ENCODE peak calls at places on chromosome 6, in ten cellular contexts. U is GM13977; R is RWPE1; Q is activated effector memory CD4-positive, alpha-beta T cell treated with anti-CD3 and anti-CD28 coated beads, Interleukin-2, amount 50 U/mL, for 16 hours; G is EL; D is neural crest cell; F is stimulated activated CD4-positive, alpha-beta T cell treated with anti-CD3 and anti-CD28 coated beads, Interleukin-12 subunit alpha, Interleukin-12 subunit beta, amount 100 ng/mL, for 4 hours; J is GM13976; Y is fibroblast of mammary gland; X is RCC 7860. A is an unnamed sample.

GRCh38 chr6:123016431-123017110 is 20.5 kb downstream of the CLVS2 start:
- DNase-seq in J (no peak), G (no peak), Y (no peak), R (no peak), X (no peak), Q (no peak), D (no peak), F (no peak), U (no peak), A (no peak)

GRCh38 chr6:158253248-158253647 is 59.0 kb upstream of the TULP4 start:
- DNase-seq in Y (no peak), R (no peak), D (no peak), U (no peak), X (no peak), Q (no peak), J (no peak), G (no peak), F (no peak), A (no peak)

GRCh38 chr6:2739335-2739734 is 11.4 kb downstream of the MYLK4 start:
- DNase-seq in U (no peak), D (no peak), F (no peak), R (peak), Q (no peak), J (no peak), X (peak), Y (peak), G (peak), A (no peak)

GRCh38 chr6:56536536-56536935 is 106.2 kb downstream of the DST start:
- DNase-seq in R (no peak), D (no peak), Q (no peak), F (no peak), G (peak), J (no peak), Y (peak), U (no peak), X (no peak), A (no peak)

GRCh38 chr6:143962644-143962929 is 45.5 kb downstream of the PLAGL1 start:
- DNase-seq in D (no peak), J (no peak), Q (no peak), X (no peak), U (no peak), R (peak), Y (peak), F (no peak), G (peak), A (no peak)

GRCh38 chr6:152386131-152386530 is 251.0 kb downstream of the SYNE1 start:
- DNase-seq in X (peak), J (no peak), G (no peak), D (no peak), F (no peak), Q (no peak), U (no peak), R (no peak), Y (no peak), A (no peak)

GRCh38 chr6:75691012-75691411 is 58.0 kb upstream of the MYO6 start:
- DNase-seq in Y (peak), G (peak), F (no peak), U (no peak), Q (no peak), R (no peak), J (no peak), X (no peak), D (no peak), A (no peak)

GRCh38 chr6:153301602-153302001 is 170.5 kb upstream of the RGS17 start:
- DNase-seq in Q (no peak), G (no peak), D (no peak), X (no peak), F (no peak), Y (no peak), J (no peak), R (no peak), U (no peak), A (no peak)

GRCh38 chr6:30752164-30752927 is 8.0 kb upstream of the IER3 start:
- DNase-seq in R (peak), G (peak), Y (peak), F (no peak), D (no peak), X (peak), Q (no peak), U (no peak), J (no peak), A (no peak)

A was measured in T-helper 17 cell.